ENCODE peak calls at places on chromosomes 16 and 17, in six cellular contexts. B is sigmoid colon, K is K562, M is stomach, T is HCT116, J is thyroid gland. N is an unnamed sample.

GRCh38 chr16:79932564-79932963 is 332.0 kb upstream of the MAF start:
- DNase-seq in M (no peak), K (no peak), J (no peak), T (no peak), B (no peak), N (no peak)

GRCh38 chr16:77762260-77762659 is 26.1 kb upstream of the VAT1L start:
- DNase-seq in T (no peak), K (no peak), B (no peak), M (no peak), J (no peak), N (no peak)

GRCh38 chr16:70157105-70157476 is 16.5 kb upstream of the CLEC18C start:
- DNase-seq in M (no peak), T (no peak), K (peak; percentile 5), J (no peak), B (no peak), N (peak; percentile 18)

GRCh38 chr16:70660672-70661350 is 14.5 kb downstream of the IL34 start:
- DNase-seq in M (no peak), B (peak; percentile 56), K (no peak), J (no peak), T (no peak), N (no peak)

GRCh38 chr16:54493076-54493475 is 206.5 kb upstream of the IRX3 start:
- DNase-seq in T (no peak), J (no peak), M (no peak), B (no peak), K (no peak), N (no peak)

GRCh38 chr17:65987988-65988387 is 203.9 kb downstream of the CEP112 start:
- DNase-seq in B (no peak), K (no peak), T (peak; percentile 66), M (no peak), J (no peak), N (no peak)

GRCh38 chr17:4249452-4250029 is 14.2 kb downstream of the ANKFY1 start:
- DNase-seq in K (peak; percentile 90), T (no peak), J (no peak), B (no peak), M (no peak), N (no peak)

GRCh38 chr16:84459517-84459894 is 45.0 kb downstream of the MEAK7 start:
- DNase-seq in B (no peak), T (no peak), J (no peak), M (no peak), K (no peak), N (peak; percentile 8)

GRCh38 chr17:41329279-41329925 is 13.9 kb upstream of the KRTAP17-1 start:
- DNase-seq in J (peak; percentile 29), K (peak; percentile 31), T (peak; percentile 40), B (no peak), M (peak; percentile 41), N (peak; percentile 68)

GRCh38 chr17:5758651-5759050 is 174.3 kb upstream of the NLRP1 start:
- DNase-seq in M (no peak), K (peak; percentile 15), T (peak; percentile 83), B (no peak), J (no peak), N (peak; percentile 89)

GRCh38 chr17:12254460-12254859 is 233.8 kb downstream of the MAP2K4 start:
- DNase-seq in T (no peak), K (no peak), B (no peak), M (no peak), J (no peak), N (no peak)

GRCh38 chr16:48607056-48607825 is 2.7 kb downstream of the N4BP1 start:
- DNase-seq in K (no peak), M (peak; percentile 76), J (peak; percentile 62), T (no peak), B (no peak), N (no peak)

GRCh38 chr16:15911198-15911597 is 22.8 kb upstream of the CEP20 start:
- DNase-seq in M (no peak), K (no peak), J (no peak), B (no peak), T (no peak), N (no peak)

DNA sequence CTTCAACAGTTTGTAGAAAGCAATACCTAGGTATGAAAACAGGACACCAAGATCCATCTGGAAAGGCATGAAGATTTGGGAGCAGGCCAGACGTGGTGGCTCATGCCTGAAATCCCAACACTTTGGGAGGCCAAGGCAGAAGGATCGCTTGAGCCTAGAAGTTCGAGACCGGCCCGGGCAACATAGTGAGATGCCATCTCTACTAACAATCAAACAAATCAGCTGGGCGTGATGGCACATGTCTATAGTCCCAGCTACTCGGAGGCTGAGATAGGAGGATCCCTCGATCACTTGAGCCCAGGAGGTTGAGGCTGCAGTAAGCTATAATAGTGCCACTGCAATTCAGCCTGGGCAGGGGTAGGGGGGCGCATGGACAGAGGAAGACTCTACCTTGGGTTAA is 20.3 kb downstream of the LITAF start:
- DNase-seq in B (no peak), K (no peak), M (no peak), T (no peak), J (no peak), N (no peak)
- TF ChIP-seq POLR2A in B (no peak), K (no peak), M (no peak), T (no peak), J (no peak), N (no peak)

GRCh38 chr17:15308758-15309157 is 32.6 kb downstream of the TEKT3 start:
- DNase-seq in M (no peak), B (no peak), J (no peak), K (no peak), T (no peak), N (no peak)
- H3K4me1 ChIP-seq in M (no peaks in the 10 kb centered on the region), B (peaks cover 52% of the 10 kb centered on the region), J (no peaks in the 10 kb centered on the region), K (no peaks in the 10 kb centered on the region), T (no peaks in the 10 kb centered on the region), N (no peaks in the 10 kb centered on the region)

DNA sequence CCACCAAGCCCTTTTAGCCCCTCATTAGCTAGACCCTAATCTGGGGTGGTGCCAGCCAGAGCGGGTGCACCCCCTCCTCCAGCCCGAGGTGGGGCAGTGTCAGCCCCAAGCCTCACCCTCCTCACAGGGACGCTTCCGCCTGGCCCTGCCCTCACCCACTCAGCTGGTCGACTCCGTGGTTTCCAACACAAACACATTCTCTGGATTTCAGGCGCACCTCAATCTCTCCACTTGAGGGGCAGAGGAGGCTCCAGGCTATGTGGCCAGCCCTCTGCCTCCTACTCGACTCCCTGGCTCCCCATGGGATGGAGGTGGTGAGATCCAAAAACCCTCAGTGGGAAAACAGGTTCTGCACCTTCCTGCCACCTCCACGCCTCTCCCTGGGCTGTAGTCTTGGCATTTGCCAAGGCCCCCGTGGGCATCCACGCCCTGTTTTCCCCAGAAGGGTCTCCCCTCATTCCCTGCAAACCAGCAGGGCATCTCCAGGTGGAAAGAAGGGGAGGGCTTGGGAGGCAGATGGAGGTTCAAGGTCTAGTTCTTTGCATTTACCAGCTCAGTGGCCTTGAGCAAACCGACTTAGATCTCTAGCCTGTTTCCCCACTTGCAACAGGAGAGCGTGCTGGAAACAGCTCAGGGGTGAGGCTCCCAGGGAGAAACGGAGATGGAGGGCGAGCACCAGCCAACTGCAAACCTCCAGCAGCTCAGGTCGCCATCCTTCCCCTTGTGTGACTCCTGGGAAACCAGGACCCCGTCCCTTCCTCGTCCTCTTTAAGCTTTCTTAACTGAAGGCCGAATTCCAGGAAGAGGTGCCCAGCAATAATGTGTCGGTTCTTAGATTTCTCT is 1.7 kb downstream of the EMP2 start:
- DNase-seq in M (peak; percentile 39), T (no peak), B (no peak), J (peak; percentile 57), K (no peak), N (no peak)
- H3K27ac ChIP-seq in M (peak overlapping the region; percentile 93), T (no peak overlapping the region), B (peak overlapping the region; percentile 98), J (peak overlapping the region; percentile 47), K (no peak overlapping the region), N (peak overlapping the region; percentile 45)

GRCh38 chr16:67833418-67834241 is 8.5 kb upstream of the THAP11 start:
- DNase-seq in M (peak; percentile 95), B (peak; percentile 96), T (peak; percentile 69), K (peak; percentile 96), J (peak; percentile 91), N (peak; percentile 97)
- TF ChIP-seq POLR2A in M (no peak), B (peak; percentile 64), T (peak; percentile 75), K (peak; percentile 90), J (no peak), N (no peak)

DNA sequence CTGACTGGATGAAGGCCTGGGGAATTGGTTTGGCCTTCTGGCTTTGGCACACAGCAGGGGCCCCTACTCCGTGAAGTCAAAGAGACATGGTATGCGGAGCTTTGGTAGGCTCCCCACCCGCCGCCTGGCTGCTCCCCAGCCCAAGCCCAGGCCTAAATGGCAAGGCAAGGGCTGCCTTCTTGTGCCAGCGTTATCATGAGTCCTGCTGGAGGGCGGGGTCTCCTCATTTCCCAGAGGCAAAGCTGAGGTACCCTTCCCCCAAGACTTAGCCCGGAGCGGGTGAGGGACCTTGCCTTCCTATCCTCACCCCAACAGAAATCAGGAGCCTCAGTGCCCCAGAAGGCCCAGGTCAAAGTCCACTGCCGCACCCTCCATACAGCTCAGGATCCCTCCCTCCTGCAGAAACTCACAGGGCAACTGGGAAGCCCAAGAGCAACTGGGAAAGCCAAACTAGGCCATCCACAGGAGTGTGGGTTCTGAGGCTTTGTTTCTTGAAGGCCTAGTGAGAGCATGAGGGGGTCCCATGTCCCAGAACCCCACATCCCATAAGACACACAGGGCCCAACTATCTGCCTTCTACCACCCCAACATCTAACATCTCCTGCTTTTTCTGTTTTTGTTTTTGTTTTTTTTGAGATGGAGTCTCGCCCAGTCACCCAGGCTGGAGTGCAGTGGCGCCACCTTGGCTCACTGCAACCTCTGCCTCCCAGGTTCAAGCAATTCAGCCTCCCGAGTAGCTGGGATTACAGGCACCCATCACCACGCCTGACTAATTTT is 9.3 kb downstream of the PGAP3 start:
- DNase-seq in J (no peak), K (no peak), M (peak; percentile 69), B (no peak), T (no peak), N (no peak)
- H3K4me1 ChIP-seq in J (peaks cover 62% of the 10 kb centered on the region), K (peaks cover 36% of the 10 kb centered on the region), M (peaks cover 55% of the 10 kb centered on the region), B (no peaks in the 10 kb centered on the region), T (peaks cover 17% of the 10 kb centered on the region), N (no peaks in the 10 kb centered on the region)

GRCh38 chr16:11683140-11683539 is 14.9 kb downstream of the SNN start:
- DNase-seq in M (no peak), T (no peak), J (no peak), B (peak; percentile 48), K (no peak), N (no peak)
- H3K27ac ChIP-seq in M (peak overlapping the region; percentile 75), T (no peak overlapping the region), J (no peak overlapping the region), B (peak overlapping the region; percentile 5), K (peak overlapping the region; percentile 20), N (no peak overlapping the region)

GRCh38 chr16:65123846-65124513 is 2.1 kb upstream of the CDH11 start:
- DNase-seq in B (peak; percentile 64), J (no peak), M (no peak), K (no peak), T (no peak), N (peak; percentile 16)

GRCh38 chr16:65120811-65121721 is 797 bp downstream of the CDH11 start:
- DNase-seq in B (peak; percentile 72), T (no peak), M (no peak), J (no peak), K (no peak), N (peak; percentile 35)

GRCh38 chr16:65122724-65122973 is 786 bp upstream of the CDH11 start:
- DNase-seq in T (no peak), M (no peak), B (no peak), J (no peak), K (no peak), N (no peak)

GRCh38 chr16:65122974-65123845 is 1.3 kb upstream of the CDH11 start:
- DNase-seq in B (peak; percentile 87), T (no peak), M (peak; percentile 26), J (no peak), K (no peak), N (peak; percentile 61)

GRCh38 chr16:65121870-65122723 is at the start of gene CDH11:
- DNase-seq in J (no peak), B (peak; percentile 78), K (no peak), M (peak; percentile 25), T (no peak), N (peak; percentile 60)
- TF ChIP-seq POLR2A in J (no peak), B (no peak), K (no peak), M (no peak), T (no peak), N (no peak)

N was measured in testis.